ENCODE peak calls at places on chromosomes 6 and 20, in eight cellular contexts. One of them, this sample, is unnamed.

GRCh38 chr6:151475653-151476523 is 17.9 kb upstream of the CCDC170 start:
- DNase-seq in testis: peak
- DNase-seq in neural progenitor cell: peak
- DNase-seq in Calu3: peak
- DNase-seq in type B pancreatic cell: no peak
- DNase-seq in body of pancreas: no peak
- DNase-seq in esophagus squamous epithelium: no peak
- DNase-seq in colonic mucosa: peak
- DNase-seq in this sample: no peak

GRCh38 chr6:3390698-3391097 is 66.2 kb downstream of the SLC22A23 start:
- DNase-seq in testis: peak
- DNase-seq in neural progenitor cell: no peak
- DNase-seq in Calu3: peak
- DNase-seq in type B pancreatic cell: no peak
- DNase-seq in body of pancreas: no peak
- DNase-seq in esophagus squamous epithelium: no peak
- DNase-seq in colonic mucosa: peak
- DNase-seq in this sample: no peak

GRCh38 chr20:13035399-13036173 is 26.8 kb downstream of the SPTLC3 start:
- DNase-seq in testis: no peak
- DNase-seq in neural progenitor cell: no peak
- DNase-seq in Calu3: no peak
- DNase-seq in type B pancreatic cell: no peak
- DNase-seq in body of pancreas: no peak
- DNase-seq in esophagus squamous epithelium: no peak
- DNase-seq in colonic mucosa: no peak
- DNase-seq in this sample: no peak

GRCh38 chr6:84003140-84003539 is 30.4 kb upstream of the MRAP2 start:
- DNase-seq in testis: no peak
- DNase-seq in neural progenitor cell: no peak
- DNase-seq in Calu3: no peak
- DNase-seq in type B pancreatic cell: no peak
- DNase-seq in body of pancreas: no peak
- DNase-seq in esophagus squamous epithelium: no peak
- DNase-seq in colonic mucosa: no peak
- DNase-seq in this sample: no peak

GRCh38 chr6:150730801-150731445 is 131.2 kb downstream of the PLEKHG1 start:
- DNase-seq in testis: no peak
- DNase-seq in neural progenitor cell: no peak
- DNase-seq in Calu3: no peak
- DNase-seq in type B pancreatic cell: no peak
- DNase-seq in body of pancreas: no peak
- DNase-seq in esophagus squamous epithelium: no peak
- DNase-seq in colonic mucosa: peak
- DNase-seq in this sample: no peak

GRCh38 chr6:75230484-75231325 is 12.9 kb downstream of the COX7A2 start:
- DNase-seq in testis: no peak
- DNase-seq in neural progenitor cell: peak
- DNase-seq in Calu3: peak
- DNase-seq in type B pancreatic cell: no peak
- DNase-seq in body of pancreas: peak
- DNase-seq in esophagus squamous epithelium: no peak
- DNase-seq in colonic mucosa: peak
- DNase-seq in this sample: peak

GRCh38 chr6:43941174-43941573 is 171.2 kb downstream of the VEGFA start:
- DNase-seq in testis: no peak
- DNase-seq in neural progenitor cell: no peak
- DNase-seq in Calu3: no peak
- DNase-seq in type B pancreatic cell: peak
- DNase-seq in body of pancreas: no peak
- DNase-seq in esophagus squamous epithelium: no peak
- DNase-seq in colonic mucosa: no peak
- DNase-seq in this sample: no peak

GRCh38 chr6:21360353-21360752 is 233.2 kb upstream of the SOX4 start:
- DNase-seq in testis: no peak
- DNase-seq in neural progenitor cell: no peak
- DNase-seq in Calu3: peak
- DNase-seq in type B pancreatic cell: no peak
- DNase-seq in body of pancreas: no peak
- DNase-seq in esophagus squamous epithelium: no peak
- DNase-seq in colonic mucosa: peak
- DNase-seq in this sample: no peak

GRCh38 chr6:76771076-76771634 is 692.1 kb downstream of the HTR1B start:
- DNase-seq in testis: peak
- DNase-seq in neural progenitor cell: no peak
- DNase-seq in Calu3: no peak
- DNase-seq in type B pancreatic cell: no peak
- DNase-seq in body of pancreas: peak
- DNase-seq in esophagus squamous epithelium: no peak
- DNase-seq in colonic mucosa: no peak
- DNase-seq in this sample: no peak

GRCh38 chr6:7604003-7604402 is 14.0 kb downstream of the SNRNP48 start:
- DNase-seq in testis: no peak
- DNase-seq in neural progenitor cell: no peak
- DNase-seq in Calu3: no peak
- DNase-seq in type B pancreatic cell: no peak
- DNase-seq in body of pancreas: no peak
- DNase-seq in esophagus squamous epithelium: no peak
- DNase-seq in colonic mucosa: no peak
- DNase-seq in this sample: no peak

GRCh38 chr6:6712258-6712978 is 123.9 kb downstream of the LY86 start:
- DNase-seq in testis: no peak
- DNase-seq in neural progenitor cell: no peak
- DNase-seq in Calu3: peak
- DNase-seq in type B pancreatic cell: no peak
- DNase-seq in body of pancreas: peak
- DNase-seq in esophagus squamous epithelium: no peak
- DNase-seq in colonic mucosa: peak
- DNase-seq in this sample: no peak

GRCh38 chr6:38671885-38672467 is 31.0 kb downstream of the GLO1 start:
- DNase-seq in testis: peak
- DNase-seq in neural progenitor cell: peak
- DNase-seq in Calu3: peak
- DNase-seq in type B pancreatic cell: no peak
- DNase-seq in body of pancreas: no peak
- DNase-seq in esophagus squamous epithelium: no peak
- DNase-seq in colonic mucosa: peak
- DNase-seq in this sample: peak

GRCh38 chr6:79669766-79670165 is 38.6 kb downstream of the SH3BGRL2 start:
- DNase-seq in testis: no peak
- DNase-seq in neural progenitor cell: no peak
- DNase-seq in Calu3: no peak
- DNase-seq in type B pancreatic cell: no peak
- DNase-seq in body of pancreas: no peak
- DNase-seq in esophagus squamous epithelium: no peak
- DNase-seq in colonic mucosa: no peak
- DNase-seq in this sample: no peak

GRCh38 chr6:18053555-18054445 is 66.4 kb upstream of the KIF13A start:
- DNase-seq in testis: no peak
- DNase-seq in neural progenitor cell: no peak
- DNase-seq in Calu3: no peak
- DNase-seq in type B pancreatic cell: no peak
- DNase-seq in body of pancreas: no peak
- DNase-seq in esophagus squamous epithelium: no peak
- DNase-seq in colonic mucosa: peak
- DNase-seq in this sample: no peak

GRCh38 chr6:25122001-25122400 is 157.2 kb upstream of the CARMIL1 start:
- DNase-seq in testis: no peak
- DNase-seq in neural progenitor cell: no peak
- DNase-seq in Calu3: no peak
- DNase-seq in type B pancreatic cell: no peak
- DNase-seq in body of pancreas: no peak
- DNase-seq in esophagus squamous epithelium: no peak
- DNase-seq in colonic mucosa: peak
- DNase-seq in this sample: no peak

GRCh38 chr20:45279992-45280391 is 25.6 kb upstream of the SLPI start:
- DNase-seq in testis: no peak
- DNase-seq in neural progenitor cell: no peak
- DNase-seq in Calu3: no peak
- DNase-seq in type B pancreatic cell: no peak
- DNase-seq in body of pancreas: no peak
- DNase-seq in esophagus squamous epithelium: no peak
- DNase-seq in colonic mucosa: no peak
- DNase-seq in this sample: no peak

GRCh38 chr6:149863846-149864577 is at the start of gene LRP11:
- DNase-seq in testis: peak
- DNase-seq in neural progenitor cell: peak
- DNase-seq in Calu3: peak
- DNase-seq in type B pancreatic cell: peak
- DNase-seq in body of pancreas: peak
- DNase-seq in esophagus squamous epithelium: peak
- DNase-seq in colonic mucosa: peak
- DNase-seq in this sample: peak

GRCh38 chr6:101509556-101509955 is 116.0 kb downstream of the GRIK2 start:
- DNase-seq in testis: no peak
- DNase-seq in neural progenitor cell: no peak
- DNase-seq in Calu3: no peak
- DNase-seq in type B pancreatic cell: no peak
- DNase-seq in body of pancreas: no peak
- DNase-seq in esophagus squamous epithelium: no peak
- DNase-seq in colonic mucosa: no peak
- DNase-seq in this sample: no peak

GRCh38 chr6:38391206-38391908 is 248.4 kb downstream of the BTBD9 start:
- DNase-seq in testis: no peak
- DNase-seq in neural progenitor cell: peak
- DNase-seq in Calu3: no peak
- DNase-seq in type B pancreatic cell: no peak
- DNase-seq in body of pancreas: no peak
- DNase-seq in esophagus squamous epithelium: no peak
- DNase-seq in colonic mucosa: no peak
- DNase-seq in this sample: peak

GRCh38 chr6:68235192-68235812 is 399.8 kb upstream of the ADGRB3 start:
- DNase-seq in testis: no peak
- DNase-seq in neural progenitor cell: no peak
- DNase-seq in Calu3: no peak
- DNase-seq in type B pancreatic cell: no peak
- DNase-seq in body of pancreas: no peak
- DNase-seq in esophagus squamous epithelium: no peak
- DNase-seq in colonic mucosa: no peak
- DNase-seq in this sample: no peak

GRCh38 chr6:154705471-154706113 is 27.6 kb upstream of the SCAF8 start:
- DNase-seq in testis: peak
- DNase-seq in neural progenitor cell: peak
- DNase-seq in Calu3: no peak
- DNase-seq in type B pancreatic cell: no peak
- DNase-seq in body of pancreas: peak
- DNase-seq in esophagus squamous epithelium: no peak
- DNase-seq in colonic mucosa: no peak
- DNase-seq in this sample: no peak

GRCh38 chr20:35297153-35297552 is 4.9 kb upstream of the FAM83C start:
- DNase-seq in testis: no peak
- DNase-seq in neural progenitor cell: no peak
- DNase-seq in Calu3: no peak
- DNase-seq in type B pancreatic cell: no peak
- DNase-seq in body of pancreas: no peak
- DNase-seq in esophagus squamous epithelium: no peak
- DNase-seq in colonic mucosa: no peak
- DNase-seq in this sample: no peak
- TF ChIP-seq CTCF in testis: no peak
- TF ChIP-seq CTCF in neural progenitor cell: no peak
- TF ChIP-seq CTCF in Calu3: no peak
- TF ChIP-seq CTCF in type B pancreatic cell: no peak
- TF ChIP-seq CTCF in body of pancreas: no peak
- TF ChIP-seq CTCF in esophagus squamous epithelium: no peak
- TF ChIP-seq CTCF in colonic mucosa: no peak
- TF ChIP-seq CTCF in this sample: no peak

DNA sequence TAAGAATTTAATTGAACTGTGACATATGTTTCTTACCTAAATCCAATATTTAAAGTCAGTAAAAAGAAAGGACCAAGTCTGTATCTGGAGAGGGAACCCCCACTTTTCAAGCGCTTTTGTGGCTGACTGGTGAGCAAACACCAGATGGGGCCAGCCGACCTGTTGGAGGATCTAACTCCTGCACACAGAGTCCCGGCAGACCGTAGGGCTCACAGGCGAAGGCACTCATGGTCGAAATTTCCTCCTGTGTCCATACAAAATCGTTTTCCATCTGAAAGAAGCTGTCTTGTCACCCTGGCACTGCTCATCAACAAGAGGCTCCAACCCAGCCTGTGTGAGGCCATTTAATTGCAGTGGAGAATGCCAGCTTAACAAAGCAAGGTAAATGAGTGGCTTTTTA is 94.0 kb downstream of the SCML4 start:
- DNase-seq in testis: no peak
- DNase-seq in neural progenitor cell: peak
- DNase-seq in Calu3: no peak
- DNase-seq in type B pancreatic cell: no peak
- DNase-seq in body of pancreas: no peak
- DNase-seq in esophagus squamous epithelium: no peak
- DNase-seq in colonic mucosa: no peak
- DNase-seq in this sample: no peak
- TF ChIP-seq CTCF in testis: no peak
- TF ChIP-seq CTCF in neural progenitor cell: peak
- TF ChIP-seq CTCF in Calu3: no peak
- TF ChIP-seq CTCF in type B pancreatic cell: no peak
- TF ChIP-seq CTCF in body of pancreas: no peak
- TF ChIP-seq CTCF in esophagus squamous epithelium: no peak
- TF ChIP-seq CTCF in colonic mucosa: no peak
- TF ChIP-seq CTCF in this sample: no peak

GRCh38 chr20:60715172-60715571 is 536.9 kb upstream of the CDH4 start:
- DNase-seq in testis: no peak
- DNase-seq in neural progenitor cell: peak
- DNase-seq in Calu3: no peak
- DNase-seq in type B pancreatic cell: no peak
- DNase-seq in body of pancreas: no peak
- DNase-seq in esophagus squamous epithelium: no peak
- DNase-seq in colonic mucosa: no peak
- DNase-seq in this sample: no peak

GRCh38 chr20:60718743-60719142 is 533.3 kb upstream of the CDH4 start:
- DNase-seq in testis: no peak
- DNase-seq in neural progenitor cell: peak
- DNase-seq in Calu3: no peak
- DNase-seq in type B pancreatic cell: no peak
- DNase-seq in body of pancreas: no peak
- DNase-seq in esophagus squamous epithelium: no peak
- DNase-seq in colonic mucosa: no peak
- DNase-seq in this sample: peak
- TF ChIP-seq CTCF in testis: no peak
- TF ChIP-seq CTCF in neural progenitor cell: peak
- TF ChIP-seq CTCF in Calu3: no peak
- TF ChIP-seq CTCF in type B pancreatic cell: peak
- TF ChIP-seq CTCF in body of pancreas: no peak
- TF ChIP-seq CTCF in esophagus squamous epithelium: no peak
- TF ChIP-seq CTCF in colonic mucosa: no peak
- TF ChIP-seq CTCF in this sample: peak

GRCh38 chr6:122609881-122610689 is at the start of gene PKIB:
- DNase-seq in testis: peak
- DNase-seq in neural progenitor cell: peak
- DNase-seq in Calu3: peak
- DNase-seq in type B pancreatic cell: peak
- DNase-seq in body of pancreas: peak
- DNase-seq in esophagus squamous epithelium: no peak
- DNase-seq in colonic mucosa: peak
- DNase-seq in this sample: peak
- TF ChIP-seq CTCF in testis: no peak
- TF ChIP-seq CTCF in neural progenitor cell: peak
- TF ChIP-seq CTCF in Calu3: peak
- TF ChIP-seq CTCF in type B pancreatic cell: peak
- TF ChIP-seq CTCF in body of pancreas: peak
- TF ChIP-seq CTCF in esophagus squamous epithelium: peak
- TF ChIP-seq CTCF in colonic mucosa: no peak
- TF ChIP-seq CTCF in this sample: no peak

GRCh38 chr6:163180874-163181541 is 233.5 kb upstream of the QKI start:
- DNase-seq in testis: peak
- DNase-seq in neural progenitor cell: peak
- DNase-seq in Calu3: peak
- DNase-seq in type B pancreatic cell: no peak
- DNase-seq in body of pancreas: peak
- DNase-seq in esophagus squamous epithelium: no peak
- DNase-seq in colonic mucosa: no peak
- DNase-seq in this sample: peak
- TF ChIP-seq CTCF in testis: peak
- TF ChIP-seq CTCF in neural progenitor cell: peak
- TF ChIP-seq CTCF in Calu3: peak
- TF ChIP-seq CTCF in type B pancreatic cell: peak
- TF ChIP-seq CTCF in body of pancreas: peak
- TF ChIP-seq CTCF in esophagus squamous epithelium: peak
- TF ChIP-seq CTCF in colonic mucosa: no peak
- TF ChIP-seq CTCF in this sample: no peak